ENCODE peak calls at places on chromosomes 13 and 19, in five cellular contexts. M is fibroblast of lung, E is brain microvascular endothelial cell, N is uterus, Y is astrocyte. Z is an unnamed sample.

GRCh38 chr13:23159205-23159586 is 21.6 kb upstream of the SGCG start:
- DNase-seq in M (peak), Y (peak), E (peak), N (no peak), Z (peak)

GRCh38 chr19:48480151-48480475 is 10.9 kb downstream of the CYTH2 start:
- DNase-seq in Y (no peak), E (no peak), N (peak), M (no peak), Z (no peak)

GRCh38 chr13:36548129-36548528 is 115.8 kb downstream of the CCNA1 start:
- DNase-seq in M (no peak), E (no peak), N (no peak), Y (no peak), Z (no peak)

GRCh38 chr13:98473135-98473791 is 103.6 kb downstream of the STK24 start:
- DNase-seq in N (no peak), M (no peak), Y (no peak), E (no peak), Z (no peak)

GRCh38 chr13:29454931-29455481 is 140.5 kb downstream of the SLC7A1 start:
- DNase-seq in M (peak), N (no peak), Y (no peak), E (no peak), Z (peak)

GRCh38 chr13:113989585-113990300 is 15.9 kb upstream of the C13orf46 start:
- DNase-seq in N (no peak), Y (no peak), M (no peak), E (no peak), Z (no peak)

GRCh38 chr19:19064098-19064722 is 416 bp downstream of the SLC25A42 start:
- DNase-seq in E (no peak), M (no peak), N (no peak), Y (no peak), Z (no peak)

GRCh38 chr19:40272261-40272660 is 12.9 kb downstream of the AKT2 start:
- DNase-seq in M (no peak), Y (no peak), E (no peak), N (no peak), Z (no peak)

GRCh38 chr13:30463820-30464495 is 1.8 kb downstream of the HMGB1 start:
- DNase-seq in Y (peak), M (peak), N (no peak), E (peak), Z (peak)

GRCh38 chr19:2557093-2557440 is 81.1 kb downstream of the GADD45B start:
- DNase-seq in N (no peak), Y (no peak), M (no peak), E (no peak), Z (no peak)

DNA sequence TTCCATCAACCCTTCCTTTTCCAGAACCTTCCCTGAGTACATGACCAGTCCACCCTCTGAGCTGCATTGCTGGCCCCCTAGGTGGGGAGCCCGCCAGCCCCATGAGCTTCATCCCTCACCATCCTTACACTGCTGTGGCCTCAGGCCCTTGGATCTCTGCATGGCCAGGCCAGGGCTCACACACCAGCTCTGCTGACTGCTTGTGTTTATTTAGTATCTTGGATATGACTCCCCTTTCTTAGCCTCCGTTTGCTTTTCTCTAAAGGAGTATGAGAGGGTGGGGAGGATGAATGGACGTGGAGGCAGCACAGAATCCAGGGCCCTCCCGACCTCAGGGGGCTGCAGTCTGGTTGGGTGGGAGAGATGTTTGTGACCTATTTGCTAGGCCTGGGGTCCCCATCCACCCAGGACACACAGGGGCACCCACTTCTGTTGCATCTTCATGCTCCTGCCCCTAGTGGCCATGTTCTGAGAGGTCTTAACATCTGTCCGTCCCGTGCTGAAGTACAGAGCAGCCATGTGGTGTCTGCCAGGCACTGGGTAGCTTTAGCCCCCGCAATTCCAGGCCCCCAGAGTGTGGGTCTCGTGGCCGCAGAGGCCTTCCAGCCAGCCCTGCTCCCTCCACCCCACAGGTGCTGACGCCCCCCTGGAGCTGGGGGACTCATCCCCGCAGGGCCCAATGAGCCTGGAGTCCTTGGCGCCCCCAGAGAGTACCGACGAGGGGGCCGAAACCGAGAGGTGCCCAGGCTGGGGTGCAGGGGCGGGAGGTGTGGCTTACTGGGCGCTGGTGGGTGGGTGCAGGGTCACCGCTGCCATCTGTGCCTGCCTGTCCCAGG is 13.0 kb downstream of the ARHGEF1 start:
- DNase-seq in E (no peak), Y (no peak), M (no peak), N (no peak), Z (no peak)
- TF ChIP-seq CTCF in E (peak), Y (no peak), M (peak), N (no peak), Z (peak)

DNA sequence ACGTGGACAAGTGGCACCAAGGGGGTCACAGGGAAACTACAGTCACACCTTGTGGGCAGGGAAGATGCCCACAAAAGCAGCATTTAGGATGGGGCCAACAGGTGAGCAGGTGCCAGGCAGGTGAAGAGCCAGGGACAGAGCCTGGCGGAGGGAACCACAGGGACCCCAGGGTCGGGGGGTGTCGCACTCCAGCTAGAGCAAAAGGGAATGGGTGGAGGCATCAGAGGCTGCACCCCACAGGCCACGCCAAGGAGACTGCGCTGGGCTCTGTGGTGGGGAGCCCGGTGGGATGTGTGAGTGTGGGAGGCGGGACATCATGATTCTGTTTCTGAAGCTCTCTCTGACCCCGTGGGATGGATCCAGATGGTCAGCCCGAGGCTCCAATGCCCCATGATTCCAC is 66.7 kb downstream of the EPS15L1 start:
- DNase-seq in Y (no peak), E (no peak), N (no peak), M (no peak), Z (no peak)
- TF ChIP-seq CTCF in Y (no peak), E (no peak), N (no peak), M (no peak), Z (no peak)

GRCh38 chr19:3657395-3657769 is 30.8 kb upstream of the CACTIN start:
- DNase-seq in M (no peak), E (no peak), N (no peak), Y (no peak), Z (no peak)
- TF ChIP-seq CTCF in M (no peak), E (no peak), N (no peak), Y (no peak), Z (no peak)

GRCh38 chr19:15780595-15781418 is 6.7 kb upstream of the OR10H5 start:
- DNase-seq in M (no peak), N (peak), Y (no peak), E (no peak), Z (no peak)

GRCh38 chr19:15779756-15780476 is 7.5 kb upstream of the OR10H5 start:
- DNase-seq in M (peak), E (no peak), N (peak), Y (no peak), Z (no peak)

GRCh38 chr19:15776264-15776663 is 11.2 kb upstream of the OR10H5 start:
- DNase-seq in E (no peak), Y (no peak), M (no peak), N (no peak), Z (no peak)

GRCh38 chr19:15776991-15777787 is 10.3 kb upstream of the OR10H5 start:
- DNase-seq in M (no peak), Y (no peak), E (no peak), N (no peak), Z (no peak)

DNA sequence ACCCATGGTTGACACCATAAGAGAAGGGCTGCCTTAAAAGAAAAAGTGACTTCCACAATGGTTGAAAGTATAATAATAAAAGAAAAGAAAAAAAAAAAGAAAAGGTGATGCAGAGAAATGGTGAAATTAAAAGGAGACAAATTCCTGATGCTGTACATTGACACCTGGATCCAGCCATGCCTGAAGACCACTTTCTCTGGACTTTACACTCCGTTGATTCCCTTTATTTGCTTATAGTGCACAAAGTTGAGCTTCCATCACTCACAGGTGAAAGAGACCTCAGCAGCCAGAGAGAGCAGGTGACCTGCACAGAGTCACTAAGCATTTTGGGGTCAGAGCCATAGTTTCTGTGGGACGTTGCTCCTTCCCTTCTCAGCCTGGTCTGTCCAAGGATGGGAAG is 12.2 kb upstream of the OR10H5 start:
- DNase-seq in Y (no peak), N (no peak), M (no peak), E (no peak), Z (no peak)
- TF ChIP-seq CTCF in Y (no peak), N (no peak), M (no peak), E (no peak), Z (no peak)

GRCh38 chr19:1411255-1412191 is 4.1 kb downstream of the DAZAP1 start:
- DNase-seq in N (no peak), M (peak), E (peak), Y (peak), Z (no peak)
- TF ChIP-seq CTCF in N (no peak), M (no peak), E (no peak), Y (no peak), Z (no peak)

Z was measured in MCF 10A.